ENCODE peak calls at places on chromosomes 3 and 15, in four cellular contexts. One of them, this sample, is unnamed.
A peak's percentile ranks its signal among the peaks of the same experiment; 100 is the strongest.

GRCh38 chr3:48475188-48475587 is 28.7 kb downstream of the ATRIP start:
- DNase-seq in MM.1S: no peak
- DNase-seq in hepatocyte: no peak
- DNase-seq in PC-3: no peak
- DNase-seq in this sample: peak; percentile 70

GRCh38 chr3:48088056-48088748 is 72.0 kb upstream of the MAP4 start:
- DNase-seq in MM.1S: no peak
- DNase-seq in hepatocyte: peak; percentile 52
- DNase-seq in PC-3: no peak
- DNase-seq in this sample: peak; percentile 44

GRCh38 chr3:133821767-133822638 is 16.4 kb downstream of the SRPRB start:
- DNase-seq in MM.1S: peak; percentile 34
- DNase-seq in hepatocyte: peak; percentile 46
- DNase-seq in PC-3: peak; percentile 66
- DNase-seq in this sample: peak; percentile 59

GRCh38 chr3:13896473-13897154 is 16.7 kb upstream of the WNT7A start:
- DNase-seq in MM.1S: peak; percentile 77
- DNase-seq in hepatocyte: peak; percentile 85
- DNase-seq in PC-3: peak; percentile 90
- DNase-seq in this sample: peak; percentile 92

GRCh38 chr3:150921207-150921606 is 16.0 kb upstream of the MINDY4B start:
- DNase-seq in MM.1S: no peak
- DNase-seq in hepatocyte: no peak
- DNase-seq in PC-3: peak; percentile 11
- DNase-seq in this sample: no peak

GRCh38 chr3:128486692-128487537 is 6.1 kb downstream of the GATA2 start:
- DNase-seq in MM.1S: no peak
- DNase-seq in hepatocyte: no peak
- DNase-seq in PC-3: peak; percentile 33
- DNase-seq in this sample: peak; percentile 64

GRCh38 chr3:10644189-10644588 is 138.8 kb upstream of the ATP2B2 start:
- DNase-seq in MM.1S: no peak
- DNase-seq in hepatocyte: no peak
- DNase-seq in PC-3: no peak
- DNase-seq in this sample: no peak

GRCh38 chr3:13016083-13016725 is 57.0 kb downstream of the IQSEC1 start:
- DNase-seq in MM.1S: peak; percentile 94
- DNase-seq in hepatocyte: no peak
- DNase-seq in PC-3: no peak
- DNase-seq in this sample: no peak

GRCh38 chr15:99249270-99249817 is at the start of gene TTC23:
- DNase-seq in MM.1S: no peak
- DNase-seq in hepatocyte: peak; percentile 73
- DNase-seq in PC-3: peak; percentile 91
- DNase-seq in this sample: peak; percentile 76

GRCh38 chr15:47027322-47027946 is 689.9 kb upstream of the SEMA6D start:
- DNase-seq in MM.1S: peak; percentile 56
- DNase-seq in hepatocyte: peak; percentile 17
- DNase-seq in PC-3: no peak
- DNase-seq in this sample: peak; percentile 50

GRCh38 chr3:129624347-129625070 is 18.0 kb upstream of the PLXND1 start:
- DNase-seq in MM.1S: no peak
- DNase-seq in hepatocyte: no peak
- DNase-seq in PC-3: no peak
- DNase-seq in this sample: no peak

GRCh38 chr3:149177122-149177521 is 44.5 kb downstream of the CP start:
- DNase-seq in MM.1S: no peak
- DNase-seq in hepatocyte: no peak
- DNase-seq in PC-3: no peak
- DNase-seq in this sample: no peak

GRCh38 chr15:46413799-46414198 is 779.0 kb downstream of the SQOR start:
- DNase-seq in MM.1S: no peak
- DNase-seq in hepatocyte: no peak
- DNase-seq in PC-3: peak; percentile 12
- DNase-seq in this sample: no peak

GRCh38 chr3:153927107-153927506 is 194.1 kb upstream of the ARHGEF26 start:
- DNase-seq in MM.1S: peak; percentile 36
- DNase-seq in hepatocyte: peak; percentile 38
- DNase-seq in PC-3: peak; percentile 80
- DNase-seq in this sample: peak; percentile 41

GRCh38 chr15:57213783-57214366 is 162.4 kb upstream of the CGNL1 start:
- DNase-seq in MM.1S: peak; percentile 33
- DNase-seq in hepatocyte: peak; percentile 40
- DNase-seq in PC-3: peak; percentile 55
- DNase-seq in this sample: no peak

GRCh38 chr15:67166280-67167009 is 88.0 kb downstream of the AAGAB start:
- DNase-seq in MM.1S: no peak
- DNase-seq in hepatocyte: no peak
- DNase-seq in PC-3: no peak
- DNase-seq in this sample: no peak

GRCh38 chr3:112089956-112090898 is 4.0 kb downstream of the C3orf52 start:
- DNase-seq in MM.1S: peak; percentile 78
- DNase-seq in hepatocyte: peak; percentile 23
- DNase-seq in PC-3: no peak
- DNase-seq in this sample: no peak

GRCh38 chr3:36524560-36524959 is 144.3 kb downstream of the STAC start:
- DNase-seq in MM.1S: no peak
- DNase-seq in hepatocyte: no peak
- DNase-seq in PC-3: no peak
- DNase-seq in this sample: no peak

GRCh38 chr3:852033-852432 is 240.8 kb upstream of the CNTN6 start:
- DNase-seq in MM.1S: peak; percentile 27
- DNase-seq in hepatocyte: no peak
- DNase-seq in PC-3: no peak
- DNase-seq in this sample: peak; percentile 46

GRCh38 chr15:74768771-74769342 is 13.0 kb upstream of the CSK start:
- DNase-seq in MM.1S: peak; percentile 47
- DNase-seq in hepatocyte: peak; percentile 73
- DNase-seq in PC-3: peak; percentile 64
- DNase-seq in this sample: peak; percentile 81

GRCh38 chr3:196971094-196971698 is 2.6 kb upstream of the PIGZ start:
- DNase-seq in MM.1S: no peak
- DNase-seq in hepatocyte: no peak
- DNase-seq in PC-3: peak; percentile 54
- DNase-seq in this sample: no peak

GRCh38 chr15:57036352-57036751 is 117.9 kb downstream of the TCF12 start:
- DNase-seq in MM.1S: no peak
- DNase-seq in hepatocyte: no peak
- DNase-seq in PC-3: no peak
- DNase-seq in this sample: no peak

DNA sequence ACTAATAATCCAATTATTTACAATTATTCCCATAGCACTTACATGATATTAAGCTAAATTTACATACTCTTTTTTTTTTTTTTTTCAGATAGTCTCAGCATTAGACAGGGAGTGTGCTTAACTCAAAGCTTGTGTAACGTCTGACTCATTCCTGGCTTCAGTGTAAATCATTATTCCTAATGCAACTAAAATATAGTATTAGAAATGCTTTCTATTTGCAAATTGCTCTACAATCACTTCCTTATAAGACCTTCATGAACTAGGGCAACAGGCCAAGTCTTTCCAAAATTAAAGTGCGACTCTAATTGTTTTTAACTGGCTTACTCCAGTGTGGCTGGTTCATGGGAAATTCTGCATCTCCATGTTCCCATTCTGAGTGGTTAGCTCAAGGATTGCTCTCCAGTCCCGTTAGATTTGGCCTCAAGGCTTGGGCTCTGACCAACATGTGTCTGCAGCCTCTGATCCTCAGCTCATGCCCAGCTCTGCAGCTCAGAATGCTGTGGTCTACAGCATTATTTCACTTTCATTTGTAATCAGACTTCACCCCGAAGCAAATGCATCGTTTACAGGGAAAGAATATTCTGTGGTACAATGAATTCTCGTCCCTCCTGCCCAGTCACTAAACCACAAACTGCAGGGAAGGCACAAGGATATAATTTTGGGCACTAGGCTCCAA is 103.7 kb downstream of the FBN1 start:
- DNase-seq in MM.1S: peak; percentile 59
- DNase-seq in hepatocyte: peak; percentile 26
- DNase-seq in PC-3: peak; percentile 32
- DNase-seq in this sample: no peak
- TF ChIP-seq EZH2phosphoT487 in MM.1S: no peak
- TF ChIP-seq EZH2phosphoT487 in hepatocyte: no peak
- TF ChIP-seq EZH2phosphoT487 in PC-3: no peak
- TF ChIP-seq EZH2phosphoT487 in this sample: no peak

GRCh38 chr15:100875495-100875894 is 4.1 kb upstream of the ALDH1A3 start:
- DNase-seq in MM.1S: no peak
- DNase-seq in hepatocyte: no peak
- DNase-seq in PC-3: no peak
- DNase-seq in this sample: no peak
- TF ChIP-seq EZH2phosphoT487 in MM.1S: no peak
- TF ChIP-seq EZH2phosphoT487 in hepatocyte: no peak
- TF ChIP-seq EZH2phosphoT487 in PC-3: no peak
- TF ChIP-seq EZH2phosphoT487 in this sample: no peak

DNA sequence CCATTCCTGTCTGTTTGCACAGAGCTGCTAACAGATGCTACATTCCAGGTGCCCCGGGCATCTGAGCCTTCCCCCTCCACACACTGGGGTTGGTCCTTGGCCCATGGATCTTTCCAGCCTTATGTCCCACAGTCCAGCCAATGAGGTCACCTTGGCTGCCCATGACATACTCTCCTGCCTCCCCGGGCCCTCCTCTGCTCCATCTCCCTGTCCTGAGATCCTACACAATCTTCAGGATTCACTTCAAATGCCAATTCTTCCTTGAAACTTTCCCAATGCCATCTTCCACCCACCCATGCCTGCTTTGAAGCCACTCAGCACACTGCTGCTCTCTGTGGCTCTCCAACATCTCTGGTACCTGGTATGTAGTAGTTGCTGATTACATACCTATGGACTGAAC is 4.3 kb downstream of the CHRNA3 start:
- DNase-seq in MM.1S: no peak
- DNase-seq in hepatocyte: no peak
- DNase-seq in PC-3: no peak
- DNase-seq in this sample: no peak
- TF ChIP-seq EZH2phosphoT487 in MM.1S: no peak
- TF ChIP-seq EZH2phosphoT487 in hepatocyte: no peak
- TF ChIP-seq EZH2phosphoT487 in PC-3: no peak
- TF ChIP-seq EZH2phosphoT487 in this sample: no peak

GRCh38 chr3:28727321-28727720 is 378.7 kb upstream of the AZI2 start:
- DNase-seq in MM.1S: no peak
- DNase-seq in hepatocyte: no peak
- DNase-seq in PC-3: no peak
- DNase-seq in this sample: no peak

DNA sequence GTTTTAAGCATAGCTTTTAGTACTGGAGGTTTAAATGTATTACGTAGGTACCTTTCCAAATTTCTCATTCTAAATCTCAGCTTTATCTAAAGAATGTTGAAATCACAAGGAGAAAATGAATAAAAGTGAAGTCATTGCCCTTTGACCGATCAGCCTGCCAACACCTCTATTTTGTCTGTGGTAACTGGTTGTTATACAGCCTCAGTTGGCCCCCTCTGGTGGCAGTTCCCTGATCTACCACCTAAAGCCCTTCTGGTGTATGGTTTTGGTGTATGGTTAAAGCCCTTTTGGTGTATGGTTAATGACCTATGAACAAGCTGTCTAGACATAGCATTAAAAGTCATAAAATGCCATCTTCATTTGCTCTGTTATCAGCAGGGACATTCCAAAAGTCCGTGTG is 378.2 kb upstream of the AZI2 start:
- DNase-seq in MM.1S: peak; percentile 55
- DNase-seq in hepatocyte: peak; percentile 56
- DNase-seq in PC-3: peak; percentile 66
- DNase-seq in this sample: peak; percentile 85
- TF ChIP-seq EZH2phosphoT487 in MM.1S: no peak
- TF ChIP-seq EZH2phosphoT487 in hepatocyte: no peak
- TF ChIP-seq EZH2phosphoT487 in PC-3: no peak
- TF ChIP-seq EZH2phosphoT487 in this sample: no peak

DNA sequence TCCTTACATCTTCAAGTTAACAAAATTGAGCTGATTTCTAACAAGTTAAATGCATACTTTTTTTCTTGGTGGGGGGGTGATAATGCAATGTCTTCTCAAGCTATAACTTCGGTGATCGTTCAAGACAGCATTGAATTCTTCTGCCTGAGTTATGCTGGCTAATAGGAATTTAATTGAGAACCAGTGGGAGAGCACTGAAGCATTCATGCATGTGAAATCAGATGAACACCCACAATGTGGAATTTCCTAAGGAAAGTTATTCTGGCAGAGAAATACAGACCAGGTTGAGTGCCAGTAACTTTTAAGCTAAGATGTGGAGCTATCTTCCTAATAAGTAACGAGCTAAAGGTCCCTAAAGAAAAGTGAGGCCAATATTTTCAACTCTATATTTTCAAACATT is 3.0 kb downstream of the SPATA16 start:
- DNase-seq in MM.1S: no peak
- DNase-seq in hepatocyte: no peak
- DNase-seq in PC-3: no peak
- DNase-seq in this sample: no peak
- TF ChIP-seq EZH2phosphoT487 in MM.1S: no peak
- TF ChIP-seq EZH2phosphoT487 in hepatocyte: no peak
- TF ChIP-seq EZH2phosphoT487 in PC-3: no peak
- TF ChIP-seq EZH2phosphoT487 in this sample: no peak